ENCODE peak calls at places on chromosomes 1 and 21, in eight cellular contexts. D is GM23338, V is SK-N-SH, B is PC-9, R is HCT116, K is fibroblast of lung, Q is K562, S is astrocyte. H is an unnamed sample.
A peak's percentile ranks its signal among the peaks of the same experiment; 100 is the strongest.

GRCh38 chr1:82273816-82274215 is 473.1 kb downstream of the ADGRL2 start:
- DNase-seq in B (no peak), D (no peak), S (no peak), V (no peak), Q (no peak), R (no peak), K (peak; percentile 5), H (no peak)

GRCh38 chr1:179425186-179425585 is 59.4 kb downstream of the AXDND1 start:
- DNase-seq in Q (no peak), B (no peak), R (no peak), D (peak; percentile 2), V (no peak), S (no peak), K (no peak), H (no peak)

GRCh38 chr1:1890506-1891348 is at the start of gene GNB1:
- DNase-seq in D (peak; percentile 87), K (peak; percentile 82), R (peak; percentile 72), V (peak; percentile 98), B (peak; percentile 60), Q (peak; percentile 97), S (peak; percentile 68), H (peak; percentile 91)

GRCh38 chr1:208921259-208921658 is 662.3 kb upstream of the CAMK1G start:
- DNase-seq in S (no peak), R (no peak), Q (no peak), B (no peak), K (no peak), V (no peak), D (no peak), H (no peak)

GRCh38 chr1:67332653-67333529 is 25.2 kb downstream of the IL12RB2 start:
- DNase-seq in K (no peak), B (no peak), D (no peak), R (no peak), S (no peak), V (no peak), Q (no peak), H (no peak)

GRCh38 chr1:6638226-6638625 is 13.6 kb downstream of the THAP3 start:
- DNase-seq in D (no peak), S (peak; percentile 73), K (peak; percentile 82), Q (no peak), V (no peak), R (no peak), B (no peak), H (no peak)

GRCh38 chr1:229759037-229759435 is 133.0 kb downstream of the URB2 start:
- DNase-seq in Q (no peak), K (peak; percentile 85), R (no peak), V (no peak), B (no peak), D (no peak), S (peak; percentile 81), H (no peak)

GRCh38 chr1:56525463-56526155 is 53.8 kb downstream of the PLPP3 start:
- DNase-seq in S (peak; percentile 38), V (no peak), Q (no peak), B (no peak), K (peak; percentile 47), D (no peak), R (no peak), H (no peak)

GRCh38 chr1:215104283-215104682 is 21.7 kb downstream of the KCNK2 start:
- DNase-seq in B (no peak), V (no peak), K (peak; percentile 35), D (no peak), S (peak; percentile 20), Q (no peak), R (no peak), H (no peak)

GRCh38 chr1:232982238-232982944 is 32.0 kb downstream of the NTPCR start:
- DNase-seq in R (no peak), Q (no peak), B (peak; percentile 35), S (peak; percentile 73), K (peak; percentile 77), D (no peak), V (no peak), H (no peak)

GRCh38 chr1:75855010-75855409 is 58.3 kb downstream of the MSH4 start:
- DNase-seq in Q (peak; percentile 40), K (peak; percentile 77), V (no peak), R (peak; percentile 8), D (no peak), S (peak; percentile 73), B (peak; percentile 68), H (no peak)

GRCh38 chr1:51627672-51628071 is 10.8 kb downstream of the OSBPL9 start:
- DNase-seq in Q (peak; percentile 80), R (no peak), V (peak; percentile 38), K (peak; percentile 41), S (peak; percentile 23), D (peak; percentile 75), B (no peak), H (peak; percentile 49)

GRCh38 chr21:38669186-38669585 is 136.5 kb upstream of the ETS2 start:
- DNase-seq in R (no peak), K (peak; percentile 36), D (peak; percentile 60), Q (peak; percentile 22), B (no peak), V (peak; percentile 42), S (peak; percentile 21), H (peak; percentile 46)

GRCh38 chr1:207047529-207047928 is 3.5 kb downstream of the YOD1 start:
- DNase-seq in B (no peak), V (no peak), D (no peak), K (no peak), S (no peak), Q (no peak), R (no peak), H (no peak)

GRCh38 chr1:59653968-59654367 is 160.8 kb upstream of the HOOK1 start:
- DNase-seq in V (no peak), S (no peak), Q (no peak), B (no peak), K (no peak), R (no peak), D (no peak), H (no peak)

GRCh38 chr1:31750858-31751638 is 13.1 kb downstream of the ADGRB2 start:
- DNase-seq in V (no peak), D (no peak), S (peak; percentile 83), R (no peak), B (no peak), Q (no peak), K (peak; percentile 88), H (no peak)

GRCh38 chr1:89996415-89997110 is 1.7 kb downstream of the ZNF326 start:
- DNase-seq in B (no peak), R (no peak), K (no peak), V (no peak), D (no peak), Q (no peak), S (no peak), H (no peak)
- H4K20me1 ChIP-seq in B (peaks cover 55% of the 10 kb centered on the region), R (no peaks in the 10 kb centered on the region), K (peaks cover 2% of the 10 kb centered on the region), V (peaks cover 60% of the 10 kb centered on the region), D (peaks cover 40% of the 10 kb centered on the region), Q (peaks cover 19% of the 10 kb centered on the region), S (peaks cover 51% of the 10 kb centered on the region), H (peaks cover 62% of the 10 kb centered on the region)

GRCh38 chr1:184330884-184331283 is 55.9 kb upstream of the C1orf21 start:
- DNase-seq in V (no peak), D (no peak), S (no peak), K (no peak), B (no peak), R (no peak), Q (no peak), H (no peak)

GRCh38 chr1:184324972-184325371 is 61.9 kb upstream of the C1orf21 start:
- DNase-seq in K (no peak), Q (no peak), B (no peak), R (no peak), S (no peak), D (no peak), V (no peak), H (no peak)

GRCh38 chr1:184329255-184329953 is 57.4 kb upstream of the C1orf21 start:
- DNase-seq in D (no peak), K (no peak), V (no peak), R (no peak), Q (no peak), B (no peak), S (no peak), H (no peak)

GRCh38 chr1:184326278-184326677 is 60.6 kb upstream of the C1orf21 start:
- DNase-seq in Q (no peak), V (no peak), B (no peak), K (no peak), D (no peak), S (no peak), R (no peak), H (no peak)

GRCh38 chr1:184329962-184330868 is 56.6 kb upstream of the C1orf21 start:
- DNase-seq in R (no peak), S (peak; percentile 29), B (no peak), Q (no peak), K (peak; percentile 37), V (no peak), D (no peak), H (no peak)
- H3K27ac ChIP-seq in R (no peak overlapping the region), S (no peak overlapping the region), B (no peak overlapping the region), Q (no peak overlapping the region), K (no peak overlapping the region), V (no peak overlapping the region), D (no peak overlapping the region), H (no peak overlapping the region)

GRCh38 chr1:201399352-201400126 is 415 bp upstream of the LAD1 start:
- DNase-seq in K (peak; percentile 19), V (no peak), Q (no peak), R (peak; percentile 40), S (no peak), D (peak; percentile 77), B (peak; percentile 70), H (peak; percentile 66)
- H3K4me3 ChIP-seq in K (no peak overlapping the region), V (no peak overlapping the region), Q (no peak overlapping the region), R (peak overlapping the region; percentile 77), S (no peak overlapping the region), D (peak overlapping the region; percentile 81), B (peak overlapping the region; percentile 96), H (peak overlapping the region; percentile 54)

DNA sequence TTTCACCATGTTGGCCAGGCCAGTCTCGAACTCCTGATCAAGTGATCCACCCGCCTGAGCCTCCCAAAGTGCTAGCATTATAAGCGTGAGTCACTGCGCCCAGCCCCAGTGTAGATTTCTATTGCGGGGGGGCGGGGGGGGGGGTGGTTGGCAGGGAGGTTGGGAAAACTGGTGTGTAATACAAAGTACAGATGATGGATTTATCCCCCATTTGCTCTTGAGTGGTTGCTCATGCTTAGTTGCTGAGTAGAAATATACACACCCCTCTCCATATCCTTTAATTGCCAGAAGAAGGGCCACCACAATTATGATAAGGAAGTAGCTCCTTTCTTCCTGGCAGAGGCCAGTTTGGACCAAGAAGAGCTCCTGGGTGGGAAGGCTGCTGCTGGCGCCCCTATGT is 55.1 kb downstream of the MRPL37 start:
- DNase-seq in V (no peak), S (peak; percentile 89), B (no peak), K (peak; percentile 89), D (no peak), Q (no peak), R (no peak), H (no peak)
- H4K20me1 ChIP-seq in V (no peaks in the 10 kb centered on the region), S (no peaks in the 10 kb centered on the region), B (no peaks in the 10 kb centered on the region), K (no peaks in the 10 kb centered on the region), D (peaks cover 5% of the 10 kb centered on the region), Q (no peaks in the 10 kb centered on the region), R (no peaks in the 10 kb centered on the region), H (peaks cover 70% of the 10 kb centered on the region)

GRCh38 chr21:36976882-36977651 is 10.6 kb upstream of the HLCS start:
- DNase-seq in D (peak; percentile 93), S (peak; percentile 61), V (peak; percentile 79), Q (peak; percentile 87), B (peak; percentile 41), R (peak; percentile 74), K (peak; percentile 73), H (peak; percentile 82)
- H3K27ac ChIP-seq in D (no peak overlapping the region), S (no peak overlapping the region), V (peak overlapping the region; percentile 44), Q (no peak overlapping the region), B (no peak overlapping the region), R (peak overlapping the region; percentile 21), K (no peak overlapping the region), H (no peak overlapping the region)